ENCODE peak calls at places on chromosomes 16 and 17, in eight cellular contexts. X is cardiac fibroblast; W is stimulated activated CD8-positive, alpha-beta memory T cell treated with anti-CD3 and anti-CD28 coated beads, Interleukin-7, amount 100 ng/mL, for 1 hour; Q is OCI-M1; P is HFFc6; E is A673; G is heart left ventricle; S is GM19239. U is an unnamed sample.

GRCh38 chr17:40309031-40309937 is at the start of gene RARA:
- DNase-seq in X (no peak), W (no peak), Q (peak), P (no peak), E (no peak), G (no peak), S (no peak), U (no peak)

GRCh38 chr16:56424791-56425438 is 430 bp downstream of the AMFR start:
- DNase-seq in X (peak), W (peak), Q (peak), P (no peak), E (peak), G (peak), S (no peak), U (peak)

GRCh38 chr16:4266372-4266771 is 6.5 kb downstream of the TFAP4 start:
- DNase-seq in X (peak), W (no peak), Q (no peak), P (no peak), E (peak), G (no peak), S (no peak), U (no peak)

GRCh38 chr16:3876695-3877094 is 3.8 kb downstream of the CREBBP start:
- DNase-seq in X (no peak), W (no peak), Q (no peak), P (peak), E (no peak), G (no peak), S (no peak), U (no peak)

GRCh38 chr16:19068237-19068815 is 912 bp downstream of the COQ7 start:
- DNase-seq in X (no peak), W (no peak), Q (no peak), P (no peak), E (no peak), G (no peak), S (no peak), U (no peak)

GRCh38 chr17:35769895-35770486 is 9.3 kb downstream of the C17orf50 start:
- DNase-seq in X (no peak), W (no peak), Q (no peak), P (no peak), E (no peak), G (no peak), S (no peak), U (no peak)

GRCh38 chr16:58031016-58031800 is 5.7 kb downstream of the MMP15 start:
- DNase-seq in X (no peak), W (no peak), Q (no peak), P (no peak), E (no peak), G (peak), S (no peak), U (no peak)

GRCh38 chr16:1781254-1781653 is 1.1 kb downstream of the SPSB3 start:
- DNase-seq in X (no peak), W (no peak), Q (no peak), P (no peak), E (no peak), G (peak), S (no peak), U (no peak)

GRCh38 chr16:57701759-57702371 is 7.3 kb downstream of the DRC7 start:
- DNase-seq in X (no peak), W (no peak), Q (no peak), P (no peak), E (no peak), G (no peak), S (no peak), U (no peak)

GRCh38 chr17:11651089-11651488 is 52.8 kb downstream of the DNAH9 start:
- DNase-seq in X (no peak), W (no peak), Q (no peak), P (no peak), E (no peak), G (no peak), S (no peak), U (no peak)

GRCh38 chr17:81650951-81651350 is 5.4 kb downstream of the PDE6G start:
- DNase-seq in X (no peak), W (no peak), Q (no peak), P (no peak), E (no peak), G (no peak), S (no peak), U (no peak)

GRCh38 chr16:58912571-58912970 is 178.5 kb upstream of the GOT2 start:
- DNase-seq in X (no peak), W (no peak), Q (no peak), P (no peak), E (no peak), G (no peak), S (no peak), U (no peak)

GRCh38 chr16:29926675-29927522 is 873 bp upstream of the KCTD13 start:
- DNase-seq in X (no peak), W (no peak), Q (peak), P (peak), E (peak), G (no peak), S (no peak), U (no peak)

GRCh38 chr17:76432712-76433336 is 20.1 kb downstream of the UBE2O start:
- DNase-seq in X (no peak), W (no peak), Q (peak), P (peak), E (peak), G (no peak), S (no peak), U (no peak)

GRCh38 chr17:55454906-55455474 is 33.4 kb upstream of the MMD start:
- DNase-seq in X (peak), W (no peak), Q (no peak), P (peak), E (peak), G (no peak), S (no peak), U (no peak)

GRCh38 chr16:75236232-75236631 is 15.2 kb downstream of the BCAR1 start:
- DNase-seq in X (no peak), W (no peak), Q (no peak), P (no peak), E (no peak), G (no peak), S (no peak), U (no peak)

GRCh38 chr17:38528101-38528500 is 77.7 kb downstream of the SRCIN1 start:
- DNase-seq in X (no peak), W (no peak), Q (no peak), P (no peak), E (no peak), G (no peak), S (no peak), U (no peak)

GRCh38 chr17:64006361-64007088 is 8.4 kb downstream of the PRR29 start:
- DNase-seq in X (no peak), W (no peak), Q (peak), P (no peak), E (no peak), G (peak), S (no peak), U (no peak)

GRCh38 chr17:32569171-32570080 is 82.6 kb downstream of the CDK5R1 start:
- DNase-seq in X (no peak), W (no peak), Q (no peak), P (peak), E (no peak), G (no peak), S (no peak), U (peak)

GRCh38 chr17:14621826-14622621 is 321.1 kb downstream of the HS3ST3B1 start:
- DNase-seq in X (no peak), W (no peak), Q (no peak), P (no peak), E (no peak), G (no peak), S (no peak), U (no peak)

GRCh38 chr17:30113213-30113612 is 3.4 kb upstream of the NSRP1 start:
- DNase-seq in X (no peak), W (no peak), Q (peak), P (peak), E (peak), G (no peak), S (no peak), U (no peak)

GRCh38 chr17:27425991-27426390 is 30.3 kb upstream of the KSR1 start:
- DNase-seq in X (no peak), W (no peak), Q (no peak), P (no peak), E (no peak), G (no peak), S (no peak), U (no peak)

GRCh38 chr17:9768381-9768934 is 22.9 kb downstream of the DHRS7C start:
- DNase-seq in X (peak), W (no peak), Q (peak), P (peak), E (peak), G (no peak), S (peak), U (no peak)

GRCh38 chr16:14289692-14290340 is 218.7 kb downstream of the MRTFB start:
- DNase-seq in X (no peak), W (no peak), Q (peak), P (no peak), E (peak), G (no peak), S (no peak), U (no peak)

GRCh38 chr16:1412847-1413246 is 1.7 kb downstream of the UNKL start:
- DNase-seq in X (no peak), W (no peak), Q (no peak), P (no peak), E (no peak), G (no peak), S (no peak), U (no peak)

GRCh38 chr16:23317266-23317661 is 15.2 kb downstream of the SCNN1B start:
- DNase-seq in X (no peak), W (no peak), Q (no peak), P (no peak), E (no peak), G (no peak), S (no peak), U (no peak)

GRCh38 chr17:43442711-43443110 is 41.1 kb upstream of the DHX8 start:
- DNase-seq in X (peak), W (no peak), Q (no peak), P (peak), E (no peak), G (no peak), S (no peak), U (no peak)

GRCh38 chr16:26987631-26988030 is 79.1 kb upstream of the C16orf82 start:
- DNase-seq in X (peak), W (no peak), Q (no peak), P (peak), E (no peak), G (no peak), S (no peak), U (no peak)

GRCh38 chr17:74825952-74826713 is 33.6 kb downstream of the GRIN2C start:
- DNase-seq in X (no peak), W (no peak), Q (no peak), P (no peak), E (peak), G (no peak), S (no peak), U (no peak)

GRCh38 chr17:41967141-41967920 is 736 bp downstream of the CNP start:
- DNase-seq in X (peak), W (no peak), Q (peak), P (no peak), E (no peak), G (peak), S (peak), U (no peak)

GRCh38 chr17:58321571-58322525 is 6.7 kb downstream of the TSPOAP1 start:
- DNase-seq in X (no peak), W (no peak), Q (no peak), P (no peak), E (no peak), G (peak), S (no peak), U (no peak)

GRCh38 chr17:59401725-59402124 is 70.3 kb downstream of the YPEL2 start:
- DNase-seq in X (no peak), W (no peak), Q (no peak), P (no peak), E (no peak), G (no peak), S (no peak), U (no peak)

GRCh38 chr17:12231027-12231682 is 210.5 kb downstream of the MAP2K4 start:
- DNase-seq in X (no peak), W (no peak), Q (no peak), P (peak), E (no peak), G (no peak), S (no peak), U (no peak)

GRCh38 chr17:7250655-7251329 is 742 bp downstream of the CTDNEP1 start:
- DNase-seq in X (no peak), W (no peak), Q (peak), P (no peak), E (no peak), G (no peak), S (no peak), U (no peak)

U was measured in GM06990.